ENCODE peak calls at places on chromosomes 1 and 21, in six cellular contexts. T, C, O, J, G and F are unnamed samples. For H3K36me3, the result is how much of the 10 kb centered on the place peaks cover.

GRCh38 chr1:220094016-220094911 is at the start of gene IARS2:
- DNase-seq in T (peak), C (peak), O (peak), J (peak), G (peak), F (peak)

GRCh38 chr1:22556391-22557104 is 6.7 kb upstream of the EPHA8 start:
- DNase-seq in T (no peak), C (no peak), O (no peak), J (peak), G (no peak), F (no peak)

GRCh38 chr1:173164178-173164577 is 43.0 kb downstream of the TNFSF4 start:
- DNase-seq in T (no peak), C (no peak), O (no peak), J (no peak), G (no peak), F (no peak)

GRCh38 chr21:22758478-22758877 is 1760.3 kb downstream of the NCAM2 start:
- DNase-seq in T (no peak), C (no peak), O (no peak), J (no peak), G (no peak), F (no peak)

GRCh38 chr1:181089777-181090505 is 1.4 kb downstream of the IER5 start:
- DNase-seq in T (peak), C (peak), O (peak), J (peak), G (peak), F (peak)

GRCh38 chr1:68111804-68112436 is 61.5 kb upstream of the DIRAS3 start:
- DNase-seq in T (peak), C (peak), O (peak), J (peak), G (peak), F (no peak)

GRCh38 chr1:108747898-108748297 is 1.4 kb downstream of the STXBP3 start:
- DNase-seq in T (no peak), C (no peak), O (no peak), J (no peak), G (no peak), F (no peak)

GRCh38 chr1:210201671-210202070 is 30.9 kb upstream of the SERTAD4 start:
- DNase-seq in T (no peak), C (no peak), O (no peak), J (no peak), G (no peak), F (no peak)

GRCh38 chr1:209937996-209938959 is at the start of gene SYT14:
- DNase-seq in T (peak), C (peak), O (no peak), J (peak), G (no peak), F (no peak)

GRCh38 chr1:247453256-247453655 is 4.6 kb downstream of the OR2B11 start:
- DNase-seq in T (no peak), C (no peak), O (no peak), J (no peak), G (no peak), F (no peak)

GRCh38 chr1:172662464-172663109 is 3.7 kb downstream of the FASLG start:
- DNase-seq in T (peak), C (peak), O (peak), J (no peak), G (no peak), F (peak)

GRCh38 chr1:246139745-246140182 is 367.3 kb downstream of the SMYD3 start:
- DNase-seq in T (peak), C (no peak), O (no peak), J (no peak), G (no peak), F (no peak)

GRCh38 chr1:161258439-161259386 is at the start of gene PCP4L1:
- DNase-seq in T (peak), C (peak), O (peak), J (peak), G (peak), F (peak)

GRCh38 chr1:5888606-5889211 is 103.5 kb downstream of the NPHP4 start:
- DNase-seq in T (no peak), C (no peak), O (no peak), J (peak), G (no peak), F (no peak)

GRCh38 chr1:200849430-200849829 is 23.4 kb upstream of the GPR25 start:
- DNase-seq in T (no peak), C (no peak), O (no peak), J (no peak), G (no peak), F (no peak)

GRCh38 chr1:200846421-200846820 is 26.4 kb upstream of the GPR25 start:
- DNase-seq in T (no peak), C (no peak), O (no peak), J (no peak), G (no peak), F (no peak)

DNA sequence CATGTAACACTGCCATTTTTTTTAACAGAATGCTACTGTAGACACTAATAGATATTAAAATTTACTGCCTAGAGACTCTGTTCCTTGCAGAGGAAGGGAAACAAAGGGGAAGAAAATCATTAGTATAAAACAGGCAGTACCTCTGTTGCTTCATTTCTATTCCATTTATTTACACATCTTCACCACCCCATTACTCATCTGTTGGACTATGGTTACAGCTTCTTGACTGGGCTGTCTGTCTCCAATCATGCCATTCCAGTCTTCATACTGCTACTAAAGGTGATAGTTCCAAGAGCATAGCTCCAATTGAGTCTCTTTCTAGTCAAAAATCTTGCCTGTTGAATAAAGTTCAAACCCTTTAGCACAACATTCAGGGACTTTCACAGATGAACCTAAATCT is 22.2 kb upstream of the GPR25 start:
- DNase-seq in T (no peak), C (no peak), O (no peak), J (no peak), G (no peak), F (no peak)
- H3K36me3 ChIP-seq in T (half or more), C (under half), O (under half), J (under half), G (under half), F (half or more)

DNA sequence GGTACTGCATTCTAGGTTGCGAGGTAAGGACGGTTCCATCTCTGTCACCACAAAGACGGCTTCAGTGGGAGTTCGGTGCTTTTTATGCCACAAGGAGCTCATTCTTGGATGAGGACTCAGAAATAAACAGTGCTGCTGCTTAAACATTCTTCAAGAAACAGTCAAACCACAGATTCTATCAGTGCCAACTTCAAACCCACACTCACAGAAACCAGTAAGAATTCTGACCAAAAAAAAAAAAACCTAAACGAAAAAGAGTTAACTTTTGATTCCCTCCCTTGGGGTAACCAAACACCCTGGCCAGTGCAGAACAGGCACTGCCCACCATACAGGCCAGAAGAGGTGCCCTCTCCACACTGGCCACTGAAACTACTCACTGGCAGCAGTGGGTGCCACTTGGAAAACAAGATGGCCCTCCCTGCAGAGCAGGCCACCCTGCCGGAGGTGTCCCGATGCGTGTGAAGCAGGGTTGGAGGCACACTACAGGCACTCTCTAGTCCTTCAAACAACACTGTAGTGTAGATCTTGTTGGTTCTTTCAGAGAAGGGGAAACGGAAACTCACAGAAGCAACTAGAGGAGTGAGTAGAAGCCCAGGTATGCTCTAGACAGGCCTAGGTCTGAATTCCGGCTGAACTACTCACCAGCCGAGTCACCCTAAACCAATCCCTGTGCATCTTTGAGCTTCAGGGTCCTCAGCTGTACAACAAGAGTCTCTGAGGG is 87.3 kb upstream of the TLR5 start:
- DNase-seq in T (peak), C (no peak), O (no peak), J (no peak), G (no peak), F (no peak)
- H3K4me3 ChIP-seq in T (no peak), C (no peak), O (no peak), J (no peak), G (no peak), F (no peak)

DNA sequence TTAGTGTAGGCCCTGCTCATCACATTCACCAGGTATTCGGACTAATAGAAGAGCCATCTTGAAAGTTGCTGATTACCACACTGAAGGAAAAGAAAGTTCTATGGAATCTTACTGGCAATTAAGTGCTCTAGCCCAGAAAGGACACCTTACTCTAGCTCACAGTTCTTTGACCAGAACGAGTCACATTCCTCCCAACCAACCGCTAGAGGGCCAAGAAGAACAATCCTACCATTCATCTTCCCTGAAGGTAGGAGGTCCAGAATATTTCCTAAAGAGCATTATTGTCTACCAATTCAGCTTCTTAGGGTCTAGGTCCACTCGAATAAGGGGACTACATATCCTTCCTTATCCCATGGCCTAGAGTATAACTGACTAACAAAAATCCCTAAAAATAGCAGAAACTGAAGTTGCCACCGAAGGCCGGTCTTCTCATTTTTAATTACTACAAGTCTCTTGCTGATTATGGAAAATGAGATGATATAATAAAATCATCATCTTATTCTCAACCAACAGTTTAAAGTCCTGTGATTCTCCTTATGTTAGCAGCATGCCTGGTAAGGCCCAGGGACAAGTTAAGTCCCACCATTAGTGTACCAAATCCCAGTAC is 2.7 kb upstream of the FMO1 start:
- DNase-seq in T (peak), C (peak), O (no peak), J (peak), G (no peak), F (no peak)
- TF ChIP-seq CTCF in T (peak), C (peak), O (peak), J (peak), G (peak), F (peak)

GRCh38 chr1:1047963-1048362 is 26.1 kb downstream of the RNF223 start:
- DNase-seq in T (no peak), C (no peak), O (no peak), J (no peak), G (no peak), F (no peak)

GRCh38 chr1:1045129-1045528 is 25.2 kb downstream of the AGRN start:
- DNase-seq in T (no peak), C (no peak), O (no peak), J (no peak), G (no peak), F (no peak)

GRCh38 chr1:1046243-1046642 is 26.3 kb downstream of the AGRN start:
- DNase-seq in T (no peak), C (no peak), O (no peak), J (no peak), G (no peak), F (no peak)

GRCh38 chr1:1047407-1047806 is 26.7 kb downstream of the RNF223 start:
- DNase-seq in T (no peak), C (no peak), O (no peak), J (no peak), G (no peak), F (no peak)

DNA sequence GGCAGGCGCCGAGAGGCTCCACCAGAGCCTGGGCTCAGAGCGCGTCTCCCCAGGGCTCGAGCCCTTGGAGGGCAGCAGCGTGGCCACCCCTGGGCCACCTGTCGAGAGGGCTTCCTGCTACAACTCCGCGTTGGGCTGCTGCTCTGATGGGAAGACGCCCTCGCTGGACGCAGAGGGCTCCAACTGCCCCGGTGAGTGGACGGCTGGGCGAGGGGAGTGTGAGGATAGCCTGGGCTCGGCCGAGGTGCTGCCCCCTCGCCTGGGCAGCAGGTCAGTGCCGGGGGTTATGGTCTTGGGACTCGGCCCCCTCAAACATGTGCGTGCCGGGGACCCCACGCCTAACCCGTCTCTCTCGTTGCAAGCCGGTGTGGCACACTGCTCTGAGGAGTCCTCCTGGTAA is 26.8 kb downstream of the AGRN start:
- DNase-seq in T (no peak), C (no peak), O (no peak), J (no peak), G (no peak), F (no peak)
- H3K36me3 ChIP-seq in T (under half), C (under half), O (under half), J (under half), G (under half), F (under half)